ENCODE peak calls at places on chromosomes 2 and 18, in four cellular contexts. T is endothelial cell of umbilical vein, W is H54, Y is Peyer's patch. Z is an unnamed sample.

GRCh38 chr2:53460347-53460746 is 307.3 kb upstream of the CHAC2 start:
- DNase-seq in T (no peak), W (no peak), Y (no peak), Z (no peak)

GRCh38 chr18:2971741-2972552 is 41.0 kb downstream of the LPIN2 start:
- DNase-seq in T (no peak), W (no peak), Y (peak), Z (no peak)

GRCh38 chr18:45167109-45167551 is 448.1 kb upstream of the SLC14A2 start:
- DNase-seq in T (no peak), W (no peak), Y (no peak), Z (no peak)

GRCh38 chr2:200380139-200380561 is 73.7 kb downstream of the SPATS2L start:
- DNase-seq in T (no peak), W (no peak), Y (no peak), Z (no peak)

GRCh38 chr2:11145350-11145749 is 9.9 kb upstream of the SLC66A3 start:
- DNase-seq in T (no peak), W (no peak), Y (no peak), Z (no peak)

GRCh38 chr2:208227581-208228232 is 27.2 kb downstream of the IDH1 start:
- DNase-seq in T (no peak), W (no peak), Y (no peak), Z (no peak)

GRCh38 chr2:111972955-111973565 is 74.7 kb downstream of the MERTK start:
- DNase-seq in T (no peak), W (no peak), Y (no peak), Z (no peak)

GRCh38 chr2:219298759-219299371 is 10.3 kb downstream of the PTPRN start:
- DNase-seq in T (peak), W (peak), Y (peak), Z (peak)

GRCh38 chr18:26637324-26637723 is 89.0 kb upstream of the KCTD1 start:
- DNase-seq in T (no peak), W (no peak), Y (no peak), Z (no peak)

GRCh38 chr2:239337877-239338484 is 62.8 kb downstream of the HDAC4 start:
- DNase-seq in T (no peak), W (no peak), Y (no peak), Z (no peak)

GRCh38 chr2:129885735-129886134 is 93.7 kb upstream of the RAB6C start:
- DNase-seq in T (no peak), W (no peak), Y (no peak), Z (no peak)

GRCh38 chr2:120291464-120292311 is 39.0 kb downstream of the RALB start:
- DNase-seq in T (no peak), W (no peak), Y (no peak), Z (peak)

GRCh38 chr2:71672640-71673401 is 219.5 kb downstream of the DYSF start:
- DNase-seq in T (no peak), W (no peak), Y (no peak), Z (peak)

GRCh38 chr18:45686892-45687611 is 36.9 kb upstream of the SLC14A1 start:
- DNase-seq in T (no peak), W (no peak), Y (peak), Z (no peak)

GRCh38 chr18:43780782-43781340 is 503.6 kb upstream of the SYT4 start:
- DNase-seq in T (no peak), W (no peak), Y (no peak), Z (no peak)

GRCh38 chr2:10007921-10008808 is 35.2 kb upstream of the KLF11 start:
- DNase-seq in T (no peak), W (no peak), Y (no peak), Z (no peak)

GRCh38 chr18:28078849-28079248 is 98.1 kb downstream of the CDH2 start:
- DNase-seq in T (no peak), W (no peak), Y (no peak), Z (no peak)

GRCh38 chr2:74459377-74460118 is 1.3 kb downstream of the WBP1 start:
- DNase-seq in T (no peak), W (no peak), Y (no peak), Z (no peak)
- TF ChIP-seq POLR2A in T (no peak), W (no peak), Y (peak), Z (no peak)

GRCh38 chr2:1591461-1591770 is 152.9 kb downstream of the PXDN start:
- DNase-seq in T (no peak), W (no peak), Y (no peak), Z (no peak)

GRCh38 chr2:1590611-1591460 is 153.5 kb downstream of the PXDN start:
- DNase-seq in T (peak), W (no peak), Y (no peak), Z (no peak)

GRCh38 chr2:1594281-1595171 is 149.8 kb downstream of the PXDN start:
- DNase-seq in T (no peak), W (no peak), Y (no peak), Z (no peak)

GRCh38 chr2:1593371-1594205 is 150.7 kb downstream of the PXDN start:
- DNase-seq in T (no peak), W (peak), Y (no peak), Z (no peak)

DNA sequence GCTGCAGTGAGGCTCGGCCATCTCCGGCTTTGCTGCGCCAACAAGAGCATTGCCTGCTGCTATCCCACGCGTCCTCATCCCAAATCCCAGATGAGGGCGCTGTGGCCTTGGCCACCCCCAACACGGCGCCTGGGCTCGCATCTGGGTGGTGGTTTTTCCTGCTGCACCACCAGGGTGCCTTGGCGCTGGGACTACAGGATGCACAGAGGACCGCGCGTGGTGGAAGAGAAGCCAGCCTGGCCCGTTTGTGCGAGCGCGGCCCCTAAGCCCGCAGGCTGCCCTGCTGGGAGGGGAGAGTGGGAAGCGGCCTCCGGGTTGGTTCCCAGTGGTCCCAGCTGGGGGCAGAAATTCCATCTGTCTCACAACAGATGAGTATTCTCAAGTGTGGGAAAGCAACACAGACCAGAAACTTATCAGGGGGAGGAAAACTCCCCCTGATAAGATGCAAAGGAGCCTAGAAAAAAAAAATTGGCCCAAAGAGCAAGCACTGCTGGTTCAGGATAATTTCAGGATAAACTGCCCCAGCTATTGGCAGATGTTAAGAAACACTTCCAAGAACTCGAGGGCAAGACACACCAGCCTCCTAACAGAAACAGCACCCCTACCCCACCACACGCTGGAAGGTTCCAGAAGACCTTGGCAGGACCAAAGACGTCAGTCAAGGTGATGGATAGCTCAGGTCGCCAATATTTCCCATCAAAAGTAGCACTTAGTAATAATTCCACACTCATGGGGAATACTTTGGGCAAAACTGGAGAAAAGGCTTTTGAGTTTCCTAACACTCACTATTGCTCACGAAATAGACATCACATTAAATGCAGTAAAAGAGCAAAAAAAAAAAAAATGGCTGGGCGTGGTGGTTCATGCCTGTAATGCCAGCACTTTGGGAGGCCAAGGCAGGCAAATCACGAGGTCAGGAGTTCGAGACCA is 152.1 kb downstream of the PXDN start:
- DNase-seq in T (peak), W (no peak), Y (no peak), Z (peak)
- TF ChIP-seq POLR2A in T (no peak), W (no peak), Y (no peak), Z (no peak)

DNA sequence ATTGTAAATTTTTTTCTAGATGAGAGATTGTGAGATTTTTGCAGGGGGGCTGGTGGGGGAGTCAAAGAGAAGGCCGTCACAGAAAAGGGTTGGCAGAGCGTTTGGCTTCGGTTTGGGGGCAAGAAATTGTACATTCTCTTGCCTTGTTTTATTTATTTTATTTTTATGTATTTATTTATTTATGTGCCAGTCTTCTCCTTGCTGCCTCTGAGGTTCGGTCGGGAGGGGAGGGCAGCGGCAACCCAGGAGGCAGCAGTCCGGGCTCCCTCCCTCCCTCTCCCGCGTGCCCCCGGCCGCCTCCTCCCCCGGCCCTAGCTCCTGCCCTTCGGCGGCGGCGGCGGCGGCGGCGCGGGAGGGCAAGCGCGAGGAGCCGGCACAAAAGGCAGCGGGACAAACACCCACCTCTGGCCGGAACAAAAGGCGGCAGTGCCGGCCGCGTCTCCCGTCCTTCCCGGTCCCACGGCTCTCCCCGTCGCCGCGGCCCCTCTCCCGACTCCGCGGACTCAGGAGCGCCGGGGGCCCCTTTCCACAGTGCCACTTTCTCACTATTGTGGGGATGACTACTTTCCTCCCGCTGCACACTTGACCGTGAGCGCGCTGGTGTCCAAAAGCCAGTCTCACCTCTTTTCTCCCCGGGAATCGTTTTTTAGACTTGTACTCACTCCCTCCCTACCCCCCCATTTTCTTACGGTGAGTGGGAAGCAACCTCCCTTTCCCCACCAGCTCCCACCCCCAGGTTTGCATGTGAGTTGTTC is 1.2 kb downstream of the BCL11A start:
- DNase-seq in T (peak), W (no peak), Y (peak), Z (no peak)
- TF ChIP-seq POLR2A in T (no peak), W (no peak), Y (no peak), Z (no peak)

GRCh38 chr2:109513230-109513629 is 100.5 kb downstream of the SEPTIN10 start:
- DNase-seq in T (no peak), W (no peak), Y (no peak), Z (no peak)

GRCh38 chr2:109512076-109512475 is 101.7 kb downstream of the SEPTIN10 start:
- DNase-seq in T (no peak), W (no peak), Y (no peak), Z (no peak)

GRCh38 chr2:109514857-109515256 is 98.9 kb downstream of the SEPTIN10 start:
- DNase-seq in T (no peak), W (no peak), Y (no peak), Z (no peak)

GRCh38 chr2:109516445-109517117 is 97.2 kb downstream of the SEPTIN10 start:
- DNase-seq in T (peak), W (peak), Y (no peak), Z (no peak)

DNA sequence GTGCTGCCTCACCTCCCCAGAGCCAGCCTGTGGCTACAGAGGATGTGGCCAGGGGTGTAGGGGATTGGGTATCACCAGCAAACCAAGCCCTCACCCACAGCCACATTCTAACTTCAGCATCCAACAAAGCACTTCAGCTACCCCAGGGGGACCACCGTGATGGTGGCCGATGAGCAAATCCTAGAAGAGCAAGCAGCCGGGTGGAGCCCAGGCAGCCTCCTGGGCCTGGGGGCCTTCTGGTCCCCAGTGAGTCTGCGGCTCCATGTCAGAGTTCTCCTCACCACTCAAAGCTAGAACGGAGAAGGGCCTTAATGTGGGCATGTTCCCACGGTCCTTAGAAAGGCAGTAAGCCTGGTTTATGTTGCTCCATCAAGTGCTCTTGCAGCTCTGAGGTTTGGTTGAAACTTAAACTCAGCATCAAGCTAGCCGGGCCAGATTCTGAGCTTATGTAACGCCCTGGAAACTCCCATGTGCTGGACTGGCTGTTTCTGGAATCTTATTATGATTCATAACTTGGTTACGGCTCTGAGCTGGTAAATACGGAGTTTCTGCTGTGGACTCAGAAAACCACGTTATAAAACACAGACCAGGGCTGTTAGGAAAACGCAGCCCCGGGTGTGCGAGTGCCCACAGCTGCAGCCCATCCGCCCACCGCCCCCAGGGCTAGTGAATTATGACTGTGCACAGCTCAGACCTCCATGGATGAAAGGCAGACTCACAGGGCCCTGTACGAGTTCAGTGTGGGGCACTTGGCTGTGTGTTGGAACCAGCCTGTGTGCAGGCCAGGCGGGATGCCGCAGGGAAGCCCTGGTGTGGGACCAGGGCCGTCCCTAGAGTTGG is 99.8 kb downstream of the SEPTIN10 start:
- DNase-seq in T (no peak), W (peak), Y (no peak), Z (no peak)
- TF ChIP-seq POLR2A in T (no peak), W (no peak), Y (no peak), Z (no peak)

GRCh38 chr2:42810971-42811865 is 18.8 kb upstream of the HAAO start:
- DNase-seq in T (peak), W (peak), Y (peak), Z (peak)
- TF ChIP-seq POLR2A in T (peak), W (peak), Y (no peak), Z (peak)

GRCh38 chr18:76451475-76452331 is 43.3 kb downstream of the ZNF516 start:
- DNase-seq in T (peak), W (no peak), Y (no peak), Z (no peak)

GRCh38 chr18:76450452-76450851 is 44.6 kb downstream of the ZNF516 start:
- DNase-seq in T (no peak), W (no peak), Y (no peak), Z (no peak)

GRCh38 chr18:76452357-76452756 is 42.7 kb downstream of the ZNF516 start:
- DNase-seq in T (no peak), W (no peak), Y (no peak), Z (no peak)

GRCh38 chr18:76449110-76449453 is 46.0 kb downstream of the ZNF516 start:
- DNase-seq in T (no peak), W (no peak), Y (no peak), Z (no peak)

DNA sequence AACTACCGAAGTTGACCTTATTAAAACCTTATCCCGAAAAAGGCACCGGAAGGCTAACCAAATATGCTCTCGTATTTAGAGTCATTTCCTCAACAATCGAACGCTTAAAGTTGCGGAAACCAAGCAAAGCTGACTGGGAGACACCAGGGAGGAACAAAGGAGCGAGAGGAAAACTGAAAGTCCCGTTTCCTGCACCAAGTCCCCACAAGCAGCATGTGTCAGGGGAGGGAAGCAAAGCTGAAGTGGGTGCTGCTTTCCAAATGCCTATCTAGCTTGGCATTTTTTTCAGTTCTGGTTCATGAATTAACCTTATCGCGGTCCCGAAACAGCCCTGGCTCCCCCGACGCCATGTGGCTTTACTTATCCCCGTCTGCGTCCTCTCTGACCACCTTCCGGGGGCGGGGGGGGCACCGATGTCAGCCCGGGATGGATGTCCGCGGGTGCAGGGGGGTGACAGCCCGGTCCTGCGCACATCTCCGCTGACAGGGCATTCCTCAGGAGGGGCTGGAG is 44.1 kb downstream of the ZNF516 start:
- DNase-seq in T (peak), W (no peak), Y (no peak), Z (no peak)
- TF ChIP-seq POLR2A in T (no peak), W (no peak), Y (no peak), Z (no peak)

GRCh38 chr2:27086090-27086721 is 366 bp upstream of the KHK start:
- DNase-seq in T (peak), W (peak), Y (peak), Z (peak)
- TF ChIP-seq POLR2A in T (peak), W (peak), Y (peak), Z (peak)

DNA sequence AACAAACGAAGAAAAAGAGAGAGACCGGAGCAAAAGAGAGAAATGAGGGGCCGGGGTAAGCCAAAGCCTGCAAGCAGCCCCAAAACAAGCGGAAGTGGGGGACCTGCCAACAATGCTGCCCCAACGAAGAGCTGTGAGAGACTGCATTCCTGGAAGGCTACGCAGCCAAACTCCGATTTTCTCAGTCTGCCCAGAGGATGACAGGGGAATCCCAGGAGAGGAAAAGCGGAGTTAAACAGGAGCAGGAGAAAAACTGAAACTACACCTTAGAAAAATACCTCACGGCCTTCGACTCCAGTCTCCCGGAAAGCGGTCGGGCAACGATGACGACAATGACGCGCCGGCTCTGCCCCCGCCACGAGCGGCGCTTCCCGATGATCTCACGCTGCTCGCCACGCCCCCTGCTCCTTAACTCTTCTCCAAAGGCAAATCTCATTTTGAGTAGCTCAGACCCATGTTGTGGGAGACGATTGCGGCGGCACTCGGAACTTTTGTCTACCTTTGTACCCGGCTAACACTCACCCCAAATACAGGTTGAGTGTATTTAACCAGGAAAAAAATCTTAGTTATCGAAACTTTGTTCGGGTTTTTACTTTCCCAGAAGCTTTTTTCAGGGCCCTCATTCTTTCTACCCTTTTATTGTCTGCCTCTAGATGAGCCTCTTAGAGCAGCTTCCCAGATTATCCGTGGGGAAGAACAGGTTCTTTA is at the start of gene C1D:
- DNase-seq in T (peak), W (peak), Y (peak), Z (peak)
- TF ChIP-seq POLR2A in T (peak), W (peak), Y (peak), Z (peak)

GRCh38 chr2:54569745-54570296 is 113.7 kb downstream of the SPTBN1 start:
- DNase-seq in T (no peak), W (no peak), Y (peak), Z (no peak)
- TF ChIP-seq POLR2A in T (no peak), W (no peak), Y (no peak), Z (no peak)

GRCh38 chr2:240585681-240586197 is 795 bp upstream of the CAPN10 start:
- DNase-seq in T (no peak), W (no peak), Y (no peak), Z (no peak)
- TF ChIP-seq POLR2A in T (no peak), W (no peak), Y (no peak), Z (no peak)

Z was measured in prostate gland.